ENCODE peak calls at places on chromosomes 13 and 19, in nine cellular contexts. One of them, this sample, is unnamed.

GRCh38 chr13:30376426-30377311 is 45.6 kb upstream of the UBE2L5 start:
- DNase-seq in neural crest cell: no peak
- DNase-seq in amniotic epithelial cell: no peak
- DNase-seq in GF-D8: peak; percentile 72
- DNase-seq in AG08396: no peak
- DNase-seq in AG08395: no peak
- DNase-seq in globus pallidus: no peak
- DNase-seq in activated CD8-positive, alpha-beta memory T cell treated with anti-CD3 and anti-CD28 coated beads for 1 hour: no peak
- DNase-seq in PC-3: peak; percentile 29
- DNase-seq in this sample: no peak

GRCh38 chr13:49811527-49811908 is 19.0 kb upstream of the KPNA3 start:
- DNase-seq in PC-3: no peak
- DNase-seq in GF-D8: no peak
- DNase-seq in globus pallidus: no peak
- DNase-seq in AG08395: no peak
- DNase-seq in amniotic epithelial cell: no peak
- DNase-seq in activated CD8-positive, alpha-beta memory T cell treated with anti-CD3 and anti-CD28 coated beads for 1 hour: no peak
- DNase-seq in neural crest cell: no peak
- DNase-seq in AG08396: no peak
- DNase-seq in this sample: no peak

GRCh38 chr13:70407486-70407885 is 299.2 kb upstream of the KLHL1 start:
- DNase-seq in GF-D8: no peak
- DNase-seq in amniotic epithelial cell: no peak
- DNase-seq in AG08395: no peak
- DNase-seq in PC-3: peak; percentile 61
- DNase-seq in activated CD8-positive, alpha-beta memory T cell treated with anti-CD3 and anti-CD28 coated beads for 1 hour: no peak
- DNase-seq in AG08396: no peak
- DNase-seq in neural crest cell: no peak
- DNase-seq in globus pallidus: no peak
- DNase-seq in this sample: no peak

GRCh38 chr19:55212447-55212846 is 3.1 kb upstream of the PTPRH start:
- DNase-seq in globus pallidus: no peak
- DNase-seq in AG08396: no peak
- DNase-seq in GF-D8: no peak
- DNase-seq in neural crest cell: peak; percentile 40
- DNase-seq in amniotic epithelial cell: no peak
- DNase-seq in PC-3: peak; percentile 95
- DNase-seq in AG08395: no peak
- DNase-seq in activated CD8-positive, alpha-beta memory T cell treated with anti-CD3 and anti-CD28 coated beads for 1 hour: no peak
- DNase-seq in this sample: peak; percentile 43

GRCh38 chr19:12794936-12795335 is 3.6 kb downstream of the JUNB start:
- DNase-seq in GF-D8: no peak
- DNase-seq in PC-3: no peak
- DNase-seq in activated CD8-positive, alpha-beta memory T cell treated with anti-CD3 and anti-CD28 coated beads for 1 hour: no peak
- DNase-seq in AG08395: no peak
- DNase-seq in globus pallidus: no peak
- DNase-seq in AG08396: no peak
- DNase-seq in neural crest cell: no peak
- DNase-seq in amniotic epithelial cell: no peak
- DNase-seq in this sample: no peak

GRCh38 chr19:55552206-55552605 is 6.9 kb upstream of the SBK3 start:
- DNase-seq in globus pallidus: no peak
- DNase-seq in PC-3: no peak
- DNase-seq in AG08396: no peak
- DNase-seq in AG08395: no peak
- DNase-seq in neural crest cell: no peak
- DNase-seq in amniotic epithelial cell: no peak
- DNase-seq in GF-D8: no peak
- DNase-seq in activated CD8-positive, alpha-beta memory T cell treated with anti-CD3 and anti-CD28 coated beads for 1 hour: no peak
- DNase-seq in this sample: no peak

GRCh38 chr13:60009300-60010248 is 154.2 kb downstream of the DIAPH3 start:
- DNase-seq in AG08395: no peak
- DNase-seq in globus pallidus: no peak
- DNase-seq in PC-3: no peak
- DNase-seq in AG08396: no peak
- DNase-seq in activated CD8-positive, alpha-beta memory T cell treated with anti-CD3 and anti-CD28 coated beads for 1 hour: no peak
- DNase-seq in neural crest cell: no peak
- DNase-seq in amniotic epithelial cell: no peak
- DNase-seq in GF-D8: no peak
- DNase-seq in this sample: no peak

GRCh38 chr13:95552208-95552538 is 347 bp upstream of the CLDN10 start:
- DNase-seq in PC-3: no peak
- DNase-seq in AG08395: no peak
- DNase-seq in amniotic epithelial cell: no peak
- DNase-seq in AG08396: no peak
- DNase-seq in activated CD8-positive, alpha-beta memory T cell treated with anti-CD3 and anti-CD28 coated beads for 1 hour: no peak
- DNase-seq in GF-D8: no peak
- DNase-seq in neural crest cell: no peak
- DNase-seq in globus pallidus: no peak
- DNase-seq in this sample: no peak

GRCh38 chr13:66565261-66565660 is 664.9 kb downstream of the PCDH9 start:
- DNase-seq in AG08396: no peak
- DNase-seq in globus pallidus: no peak
- DNase-seq in AG08395: no peak
- DNase-seq in amniotic epithelial cell: no peak
- DNase-seq in activated CD8-positive, alpha-beta memory T cell treated with anti-CD3 and anti-CD28 coated beads for 1 hour: no peak
- DNase-seq in neural crest cell: no peak
- DNase-seq in PC-3: no peak
- DNase-seq in GF-D8: no peak
- DNase-seq in this sample: no peak

GRCh38 chr13:103948477-103948876 is 882.3 kb upstream of the SLC10A2 start:
- DNase-seq in AG08395: no peak
- DNase-seq in GF-D8: no peak
- DNase-seq in amniotic epithelial cell: peak; percentile 27
- DNase-seq in AG08396: no peak
- DNase-seq in activated CD8-positive, alpha-beta memory T cell treated with anti-CD3 and anti-CD28 coated beads for 1 hour: no peak
- DNase-seq in neural crest cell: no peak
- DNase-seq in globus pallidus: no peak
- DNase-seq in PC-3: no peak
- DNase-seq in this sample: no peak

GRCh38 chr13:43196750-43197149 is 173.4 kb downstream of the DNAJC15 start:
- DNase-seq in AG08396: no peak
- DNase-seq in GF-D8: no peak
- DNase-seq in neural crest cell: no peak
- DNase-seq in activated CD8-positive, alpha-beta memory T cell treated with anti-CD3 and anti-CD28 coated beads for 1 hour: no peak
- DNase-seq in globus pallidus: no peak
- DNase-seq in AG08395: peak; percentile 7
- DNase-seq in PC-3: no peak
- DNase-seq in amniotic epithelial cell: peak; percentile 81
- DNase-seq in this sample: peak; percentile 42

GRCh38 chr13:21933001-21933400 is 262.1 kb downstream of the FGF9 start:
- DNase-seq in neural crest cell: no peak
- DNase-seq in GF-D8: no peak
- DNase-seq in AG08396: no peak
- DNase-seq in amniotic epithelial cell: no peak
- DNase-seq in activated CD8-positive, alpha-beta memory T cell treated with anti-CD3 and anti-CD28 coated beads for 1 hour: no peak
- DNase-seq in AG08395: no peak
- DNase-seq in PC-3: no peak
- DNase-seq in globus pallidus: no peak
- DNase-seq in this sample: no peak

GRCh38 chr19:9456018-9456689 is 20.8 kb upstream of the ZNF266 start:
- DNase-seq in AG08396: no peak
- DNase-seq in GF-D8: no peak
- DNase-seq in globus pallidus: no peak
- DNase-seq in neural crest cell: no peak
- DNase-seq in activated CD8-positive, alpha-beta memory T cell treated with anti-CD3 and anti-CD28 coated beads for 1 hour: no peak
- DNase-seq in AG08395: no peak
- DNase-seq in PC-3: no peak
- DNase-seq in amniotic epithelial cell: no peak
- DNase-seq in this sample: no peak

GRCh38 chr19:49421878-49422202 is 1.4 kb downstream of the PTH2 start:
- DNase-seq in amniotic epithelial cell: no peak
- DNase-seq in AG08395: no peak
- DNase-seq in AG08396: no peak
- DNase-seq in GF-D8: no peak
- DNase-seq in neural crest cell: no peak
- DNase-seq in PC-3: no peak
- DNase-seq in activated CD8-positive, alpha-beta memory T cell treated with anti-CD3 and anti-CD28 coated beads for 1 hour: no peak
- DNase-seq in globus pallidus: no peak
- DNase-seq in this sample: no peak

GRCh38 chr19:1591421-1592022 is 1.1 kb downstream of the MBD3 start:
- DNase-seq in AG08396: peak; percentile 40
- DNase-seq in globus pallidus: no peak
- DNase-seq in PC-3: no peak
- DNase-seq in neural crest cell: no peak
- DNase-seq in AG08395: peak; percentile 19
- DNase-seq in amniotic epithelial cell: no peak
- DNase-seq in GF-D8: no peak
- DNase-seq in activated CD8-positive, alpha-beta memory T cell treated with anti-CD3 and anti-CD28 coated beads for 1 hour: no peak
- DNase-seq in this sample: no peak

GRCh38 chr13:47332149-47332548 is 435.3 kb upstream of the HTR2A start:
- DNase-seq in AG08395: no peak
- DNase-seq in activated CD8-positive, alpha-beta memory T cell treated with anti-CD3 and anti-CD28 coated beads for 1 hour: no peak
- DNase-seq in amniotic epithelial cell: no peak
- DNase-seq in AG08396: no peak
- DNase-seq in globus pallidus: no peak
- DNase-seq in GF-D8: no peak
- DNase-seq in neural crest cell: no peak
- DNase-seq in PC-3: peak; percentile 13
- DNase-seq in this sample: no peak

GRCh38 chr13:26186995-26187394 is 35.1 kb downstream of the RNF6 start:
- DNase-seq in PC-3: no peak
- DNase-seq in GF-D8: no peak
- DNase-seq in amniotic epithelial cell: no peak
- DNase-seq in globus pallidus: no peak
- DNase-seq in neural crest cell: no peak
- DNase-seq in AG08396: no peak
- DNase-seq in activated CD8-positive, alpha-beta memory T cell treated with anti-CD3 and anti-CD28 coated beads for 1 hour: no peak
- DNase-seq in AG08395: no peak
- DNase-seq in this sample: no peak

GRCh38 chr13:51585234-51585672 is 991 bp downstream of the WDFY2 start:
- DNase-seq in AG08396: no peak
- DNase-seq in activated CD8-positive, alpha-beta memory T cell treated with anti-CD3 and anti-CD28 coated beads for 1 hour: no peak
- DNase-seq in amniotic epithelial cell: peak; percentile 24
- DNase-seq in GF-D8: peak; percentile 62
- DNase-seq in PC-3: no peak
- DNase-seq in globus pallidus: peak; percentile 53
- DNase-seq in neural crest cell: no peak
- DNase-seq in AG08395: no peak
- DNase-seq in this sample: peak; percentile 52

GRCh38 chr13:48291730-48292129 is 11.8 kb upstream of the RB1 start:
- DNase-seq in activated CD8-positive, alpha-beta memory T cell treated with anti-CD3 and anti-CD28 coated beads for 1 hour: no peak
- DNase-seq in globus pallidus: no peak
- DNase-seq in neural crest cell: no peak
- DNase-seq in amniotic epithelial cell: peak; percentile 5
- DNase-seq in PC-3: no peak
- DNase-seq in AG08396: no peak
- DNase-seq in GF-D8: no peak
- DNase-seq in AG08395: no peak
- DNase-seq in this sample: no peak

GRCh38 chr13:23701646-23702045 is 131.4 kb downstream of the TNFRSF19 start:
- DNase-seq in AG08395: peak; percentile 77
- DNase-seq in globus pallidus: no peak
- DNase-seq in AG08396: peak; percentile 75
- DNase-seq in activated CD8-positive, alpha-beta memory T cell treated with anti-CD3 and anti-CD28 coated beads for 1 hour: no peak
- DNase-seq in PC-3: no peak
- DNase-seq in amniotic epithelial cell: peak; percentile 52
- DNase-seq in neural crest cell: no peak
- DNase-seq in GF-D8: no peak
- DNase-seq in this sample: no peak